ENCODE peak calls at places on chromosomes 6 and 20, in seven cellular contexts. One of them, this sample, is unnamed.
A peak's percentile ranks its signal among the peaks of the same experiment; 100 is the strongest.

GRCh38 chr20:1415667-1416468 is 23.0 kb upstream of the FKBP1A start:
- DNase-seq in IMR-90: peak; percentile 97
- DNase-seq in breast epithelium: no peak
- DNase-seq in H54: peak; percentile 74
- DNase-seq in tibial nerve: no peak
- DNase-seq in lower leg skin: no peak
- DNase-seq in body of pancreas: no peak
- DNase-seq in this sample: no peak

GRCh38 chr6:42710316-42710715 is 12.1 kb downstream of the PRPH2 start:
- DNase-seq in H54: no peak
- DNase-seq in lower leg skin: no peak
- DNase-seq in body of pancreas: no peak
- DNase-seq in breast epithelium: no peak
- DNase-seq in tibial nerve: no peak
- DNase-seq in IMR-90: peak; percentile 61
- DNase-seq in this sample: no peak

GRCh38 chr6:142207265-142207877 is 60.3 kb downstream of the VTA1 start:
- DNase-seq in breast epithelium: no peak
- DNase-seq in tibial nerve: no peak
- DNase-seq in lower leg skin: no peak
- DNase-seq in IMR-90: peak; percentile 64
- DNase-seq in H54: no peak
- DNase-seq in body of pancreas: peak; percentile 64
- DNase-seq in this sample: no peak

GRCh38 chr6:35082046-35082732 is 59.0 kb downstream of the TCP11 start:
- DNase-seq in IMR-90: no peak
- DNase-seq in body of pancreas: peak; percentile 2
- DNase-seq in H54: no peak
- DNase-seq in tibial nerve: no peak
- DNase-seq in breast epithelium: no peak
- DNase-seq in lower leg skin: no peak
- DNase-seq in this sample: no peak

GRCh38 chr6:38794682-38795081 is 79.6 kb downstream of the DNAH8 start:
- DNase-seq in breast epithelium: no peak
- DNase-seq in H54: no peak
- DNase-seq in body of pancreas: no peak
- DNase-seq in tibial nerve: no peak
- DNase-seq in lower leg skin: no peak
- DNase-seq in IMR-90: no peak
- DNase-seq in this sample: no peak

GRCh38 chr6:41228616-41229015 is 467 bp downstream of the TREML4 start:
- DNase-seq in lower leg skin: no peak
- DNase-seq in body of pancreas: no peak
- DNase-seq in IMR-90: no peak
- DNase-seq in H54: no peak
- DNase-seq in breast epithelium: no peak
- DNase-seq in tibial nerve: no peak
- DNase-seq in this sample: no peak

GRCh38 chr6:108896111-108896661 is 48.0 kb downstream of the ARMC2 start:
- DNase-seq in body of pancreas: no peak
- DNase-seq in breast epithelium: no peak
- DNase-seq in lower leg skin: no peak
- DNase-seq in tibial nerve: no peak
- DNase-seq in H54: no peak
- DNase-seq in IMR-90: peak; percentile 92
- DNase-seq in this sample: no peak

GRCh38 chr6:2127484-2127911 is 117.9 kb downstream of the GMDS start:
- DNase-seq in breast epithelium: peak; percentile 52
- DNase-seq in body of pancreas: no peak
- DNase-seq in H54: no peak
- DNase-seq in tibial nerve: peak; percentile 36
- DNase-seq in IMR-90: no peak
- DNase-seq in lower leg skin: peak; percentile 42
- DNase-seq in this sample: no peak

GRCh38 chr6:16677458-16677857 is 83.8 kb downstream of the ATXN1 start:
- DNase-seq in body of pancreas: no peak
- DNase-seq in tibial nerve: no peak
- DNase-seq in breast epithelium: no peak
- DNase-seq in H54: no peak
- DNase-seq in lower leg skin: no peak
- DNase-seq in IMR-90: no peak
- DNase-seq in this sample: no peak

GRCh38 chr6:131929227-131929626 is 21.9 kb downstream of the CCN2 start:
- DNase-seq in lower leg skin: no peak
- DNase-seq in breast epithelium: no peak
- DNase-seq in IMR-90: no peak
- DNase-seq in body of pancreas: no peak
- DNase-seq in H54: no peak
- DNase-seq in tibial nerve: no peak
- DNase-seq in this sample: no peak

GRCh38 chr6:115544765-115545409 is 515.8 kb downstream of the FRK start:
- DNase-seq in breast epithelium: no peak
- DNase-seq in body of pancreas: no peak
- DNase-seq in H54: no peak
- DNase-seq in tibial nerve: no peak
- DNase-seq in IMR-90: no peak
- DNase-seq in lower leg skin: no peak
- DNase-seq in this sample: no peak

GRCh38 chr20:47235853-47236638 is 120.5 kb downstream of the ZMYND8 start:
- DNase-seq in H54: no peak
- DNase-seq in IMR-90: no peak
- DNase-seq in lower leg skin: no peak
- DNase-seq in breast epithelium: no peak
- DNase-seq in body of pancreas: no peak
- DNase-seq in tibial nerve: no peak
- DNase-seq in this sample: no peak

GRCh38 chr6:147244832-147245231 is 40.6 kb downstream of the STXBP5 start:
- DNase-seq in breast epithelium: no peak
- DNase-seq in body of pancreas: peak; percentile 10
- DNase-seq in tibial nerve: no peak
- DNase-seq in H54: no peak
- DNase-seq in lower leg skin: no peak
- DNase-seq in IMR-90: no peak
- DNase-seq in this sample: no peak

GRCh38 chr6:136251394-136251793 is 1.3 kb upstream of the MTFR2 start:
- DNase-seq in H54: no peak
- DNase-seq in body of pancreas: no peak
- DNase-seq in tibial nerve: no peak
- DNase-seq in IMR-90: no peak
- DNase-seq in breast epithelium: no peak
- DNase-seq in lower leg skin: no peak
- DNase-seq in this sample: no peak

GRCh38 chr6:74404366-74404765 is 708.4 kb downstream of the CD109 start:
- DNase-seq in breast epithelium: no peak
- DNase-seq in tibial nerve: no peak
- DNase-seq in body of pancreas: no peak
- DNase-seq in IMR-90: peak; percentile 42
- DNase-seq in H54: no peak
- DNase-seq in lower leg skin: no peak
- DNase-seq in this sample: no peak

GRCh38 chr6:10177703-10178102 is 237.2 kb downstream of the TFAP2A start:
- DNase-seq in lower leg skin: no peak
- DNase-seq in body of pancreas: no peak
- DNase-seq in H54: peak; percentile 53
- DNase-seq in breast epithelium: no peak
- DNase-seq in tibial nerve: no peak
- DNase-seq in IMR-90: no peak
- DNase-seq in this sample: no peak

GRCh38 chr6:81818778-81819491 is 66.5 kb upstream of the TENT5A start:
- DNase-seq in tibial nerve: no peak
- DNase-seq in IMR-90: no peak
- DNase-seq in breast epithelium: no peak
- DNase-seq in lower leg skin: no peak
- DNase-seq in body of pancreas: no peak
- DNase-seq in H54: no peak
- DNase-seq in this sample: no peak

GRCh38 chr6:146950351-146950835 is 253.8 kb upstream of the STXBP5 start:
- DNase-seq in IMR-90: peak; percentile 8
- DNase-seq in body of pancreas: no peak
- DNase-seq in breast epithelium: no peak
- DNase-seq in tibial nerve: no peak
- DNase-seq in lower leg skin: no peak
- DNase-seq in H54: no peak
- DNase-seq in this sample: no peak

GRCh38 chr6:124881898-124882579 is 80.2 kb upstream of the RNF217 start:
- DNase-seq in body of pancreas: no peak
- DNase-seq in lower leg skin: no peak
- DNase-seq in tibial nerve: no peak
- DNase-seq in IMR-90: peak; percentile 62
- DNase-seq in H54: no peak
- DNase-seq in breast epithelium: no peak
- DNase-seq in this sample: no peak

GRCh38 chr6:31042801-31043200 is 32.5 kb downstream of the MUC22 start:
- DNase-seq in lower leg skin: no peak
- DNase-seq in tibial nerve: peak; percentile 62
- DNase-seq in IMR-90: peak; percentile 50
- DNase-seq in H54: no peak
- DNase-seq in breast epithelium: peak; percentile 58
- DNase-seq in body of pancreas: peak; percentile 67
- DNase-seq in this sample: no peak

GRCh38 chr20:55166063-55166462 is 690.7 kb downstream of the DOK5 start:
- DNase-seq in lower leg skin: no peak
- DNase-seq in breast epithelium: no peak
- DNase-seq in tibial nerve: no peak
- DNase-seq in H54: no peak
- DNase-seq in body of pancreas: no peak
- DNase-seq in IMR-90: no peak
- DNase-seq in this sample: no peak

GRCh38 chr6:36678488-36679042 is at the start of gene CDKN1A:
- DNase-seq in lower leg skin: peak; percentile 84
- DNase-seq in tibial nerve: peak; percentile 87
- DNase-seq in IMR-90: peak; percentile 93
- DNase-seq in H54: peak; percentile 82
- DNase-seq in breast epithelium: peak; percentile 88
- DNase-seq in body of pancreas: peak; percentile 98
- DNase-seq in this sample: no peak
- TF ChIP-seq POLR2A in lower leg skin: no peak
- TF ChIP-seq POLR2A in tibial nerve: peak; percentile 98
- TF ChIP-seq POLR2A in IMR-90: peak; percentile 99
- TF ChIP-seq POLR2A in H54: peak; percentile 99
- TF ChIP-seq POLR2A in breast epithelium: peak; percentile 99
- TF ChIP-seq POLR2A in body of pancreas: peak; percentile 100
- TF ChIP-seq POLR2A in this sample: peak; percentile 100

GRCh38 chr20:17969276-17969883 is 562 bp downstream of the MGME1 start:
- DNase-seq in body of pancreas: peak; percentile 65
- DNase-seq in lower leg skin: no peak
- DNase-seq in IMR-90: no peak
- DNase-seq in H54: no peak
- DNase-seq in breast epithelium: no peak
- DNase-seq in tibial nerve: no peak
- DNase-seq in this sample: no peak
- TF ChIP-seq POLR2A in body of pancreas: no peak
- TF ChIP-seq POLR2A in lower leg skin: no peak
- TF ChIP-seq POLR2A in IMR-90: no peak
- TF ChIP-seq POLR2A in H54: peak; percentile 41
- TF ChIP-seq POLR2A in breast epithelium: no peak
- TF ChIP-seq POLR2A in tibial nerve: no peak
- TF ChIP-seq POLR2A in this sample: no peak

DNA sequence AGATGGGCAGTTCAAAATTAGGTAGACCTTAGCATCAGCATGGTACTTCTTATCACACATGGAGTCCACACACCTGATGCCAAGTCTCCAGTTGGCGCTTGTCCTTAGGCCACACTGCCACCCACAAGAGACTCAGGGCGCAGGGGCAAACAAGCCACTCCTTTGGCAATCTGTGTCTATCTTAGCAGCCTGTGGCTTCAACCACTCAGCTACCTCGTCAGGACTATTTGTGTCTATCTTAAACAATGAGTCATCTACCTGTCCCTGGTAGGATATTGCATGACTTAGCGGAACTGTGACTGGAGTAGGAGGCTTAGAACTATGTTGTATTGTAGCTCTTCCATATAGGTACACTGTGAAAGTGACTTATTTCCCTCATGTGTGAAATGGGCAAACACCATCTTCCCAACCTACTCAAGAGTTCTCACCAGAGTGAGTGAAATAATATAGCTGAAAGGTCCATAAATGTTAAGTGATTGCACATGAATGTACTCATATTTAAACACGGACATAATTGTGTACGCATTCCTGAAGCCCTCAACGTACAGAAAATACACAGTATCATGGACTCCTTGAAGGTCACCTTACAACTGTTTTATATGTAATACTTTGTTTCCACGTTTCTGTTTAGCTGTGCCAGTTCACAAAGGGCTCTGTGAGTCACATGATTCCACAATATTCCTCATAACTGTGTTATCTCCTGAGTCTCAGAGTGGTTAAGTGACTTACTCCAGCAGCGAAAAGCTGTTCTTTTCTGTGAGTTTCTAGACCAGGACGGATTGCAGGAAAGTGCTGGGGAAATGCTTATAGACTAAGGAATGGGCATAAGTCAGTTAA is 1.6 kb downstream of the TRIM27 start:
- DNase-seq in lower leg skin: no peak
- DNase-seq in IMR-90: peak; percentile 57
- DNase-seq in breast epithelium: no peak
- DNase-seq in body of pancreas: peak; percentile 63
- DNase-seq in tibial nerve: no peak
- DNase-seq in H54: no peak
- DNase-seq in this sample: no peak
- TF ChIP-seq POLR2A in lower leg skin: no peak
- TF ChIP-seq POLR2A in IMR-90: peak; percentile 48
- TF ChIP-seq POLR2A in breast epithelium: no peak
- TF ChIP-seq POLR2A in body of pancreas: peak; percentile 33
- TF ChIP-seq POLR2A in tibial nerve: no peak
- TF ChIP-seq POLR2A in H54: no peak
- TF ChIP-seq POLR2A in this sample: no peak

GRCh38 chr6:28443112-28443773 is at the start of gene ZSCAN23:
- DNase-seq in IMR-90: peak; percentile 92
- DNase-seq in body of pancreas: peak; percentile 79
- DNase-seq in tibial nerve: peak; percentile 33
- DNase-seq in H54: peak; percentile 73
- DNase-seq in breast epithelium: peak; percentile 58
- DNase-seq in lower leg skin: no peak
- DNase-seq in this sample: peak; percentile 5
- TF ChIP-seq POLR2A in IMR-90: peak; percentile 94
- TF ChIP-seq POLR2A in body of pancreas: peak; percentile 32
- TF ChIP-seq POLR2A in tibial nerve: no peak
- TF ChIP-seq POLR2A in H54: peak; percentile 52
- TF ChIP-seq POLR2A in breast epithelium: no peak
- TF ChIP-seq POLR2A in lower leg skin: no peak
- TF ChIP-seq POLR2A in this sample: no peak

DNA sequence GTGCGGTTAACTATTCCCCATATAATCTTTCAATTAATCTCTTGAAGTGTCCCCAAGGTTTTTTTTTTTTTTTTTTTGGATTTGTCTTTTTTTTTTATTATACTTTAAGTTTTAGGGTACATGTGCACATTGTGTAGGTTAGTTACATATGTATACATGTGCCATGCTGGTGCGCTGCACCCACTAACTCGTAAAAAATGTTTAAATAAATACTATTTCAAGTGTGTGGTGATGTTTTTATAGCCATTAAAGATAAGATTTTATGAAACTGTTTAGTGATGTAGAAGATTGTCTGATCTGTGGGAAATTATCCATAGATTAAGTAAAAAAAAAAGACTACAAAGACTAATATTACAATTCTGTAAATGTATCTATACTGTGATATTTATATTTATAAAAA is 12.6 kb upstream of the HLA-DQA1 start:
- DNase-seq in breast epithelium: no peak
- DNase-seq in H54: no peak
- DNase-seq in body of pancreas: no peak
- DNase-seq in IMR-90: no peak
- DNase-seq in lower leg skin: no peak
- DNase-seq in tibial nerve: no peak
- DNase-seq in this sample: no peak
- TF ChIP-seq POLR2A in breast epithelium: no peak
- TF ChIP-seq POLR2A in H54: no peak
- TF ChIP-seq POLR2A in body of pancreas: no peak
- TF ChIP-seq POLR2A in IMR-90: no peak
- TF ChIP-seq POLR2A in lower leg skin: no peak
- TF ChIP-seq POLR2A in tibial nerve: no peak
- TF ChIP-seq POLR2A in this sample: no peak